ENCODE peak calls at places on chromosomes 11 and 22, in seven cellular contexts. U is BE2C, A is foreskin fibroblast, G is endothelial cell, H is breast epithelium, L is fibroblast of lung, B is coronary artery. X is an unnamed sample.

GRCh38 chr11:45028921-45029680 is 78.4 kb upstream of the TP53I11 start:
- DNase-seq in U (peak; percentile 30), A (no peak), G (no peak), H (no peak), L (no peak), B (no peak), X (no peak)

GRCh38 chr22:25546751-25547150 is 17.7 kb upstream of the GRK3 start:
- DNase-seq in U (no peak), A (no peak), G (no peak), H (no peak), L (no peak), B (no peak), X (no peak)

GRCh38 chr22:37485714-37486223 is 415 bp downstream of the MFNG start:
- DNase-seq in U (no peak), A (no peak), G (no peak), H (no peak), L (no peak), B (no peak), X (peak; percentile 39)

GRCh38 chr11:3183523-3183922 is 18.4 kb upstream of the OSBPL5 start:
- DNase-seq in U (no peak), A (no peak), G (no peak), H (no peak), L (no peak), B (no peak), X (no peak)

GRCh38 chr11:3614742-3615171 is 27.0 kb downstream of the ART5 start:
- DNase-seq in U (no peak), A (no peak), G (no peak), H (no peak), L (no peak), B (no peak), X (peak; percentile 83)

GRCh38 chr11:33751878-33752277 is 15.7 kb upstream of the CD59 start:
- DNase-seq in U (no peak), A (no peak), G (no peak), H (no peak), L (no peak), B (no peak), X (no peak)

GRCh38 chr11:75768909-75769771 is 562 bp downstream of the DGAT2 start:
- DNase-seq in U (no peak), A (no peak), G (no peak), H (no peak), L (no peak), B (no peak), X (no peak)

GRCh38 chr22:50612168-50612714 is 11.6 kb downstream of the MAPK8IP2 start:
- DNase-seq in U (no peak), A (no peak), G (no peak), H (no peak), L (no peak), B (no peak), X (no peak)

GRCh38 chr11:114078423-114078822 is 18.9 kb downstream of the ZBTB16 start:
- DNase-seq in U (no peak), A (no peak), G (no peak), H (no peak), L (no peak), B (no peak), X (no peak)

GRCh38 chr11:128586689-128587088 is 669 bp downstream of the ETS1 start:
- DNase-seq in U (no peak), A (no peak), G (no peak), H (no peak), L (no peak), B (no peak), X (no peak)

GRCh38 chr11:130924750-130925149 is 8.5 kb upstream of the SNX19 start:
- DNase-seq in U (no peak), A (no peak), G (no peak), H (no peak), L (no peak), B (no peak), X (no peak)

GRCh38 chr11:12110201-12110713 is at the start of gene MICAL2:
- DNase-seq in U (peak; percentile 86), A (peak; percentile 93), G (peak; percentile 79), H (peak; percentile 79), L (peak; percentile 85), B (peak; percentile 93), X (peak; percentile 88)

DNA sequence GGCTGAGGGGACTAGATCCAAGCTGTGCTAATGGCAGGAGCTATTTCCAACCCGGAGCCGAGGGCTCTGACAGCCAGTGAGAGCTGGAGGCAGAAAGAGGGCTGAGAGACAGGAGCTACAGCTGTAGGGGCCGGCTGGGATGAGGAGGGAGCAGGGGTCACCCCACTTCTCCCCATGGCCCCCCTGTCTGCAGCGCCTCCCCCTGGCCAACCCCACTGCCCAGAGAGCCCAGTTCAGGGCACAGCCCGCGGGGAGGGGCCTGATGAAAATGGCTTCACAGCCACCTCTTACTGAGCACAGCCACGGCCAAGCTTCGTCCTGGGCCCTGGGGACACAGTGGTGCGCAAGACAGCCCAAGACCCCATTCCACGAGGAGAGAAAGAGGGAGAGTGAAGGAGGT is 27.9 kb downstream of the RPL3 start:
- DNase-seq in U (no peak), A (no peak), G (no peak), H (no peak), L (no peak), B (no peak), X (no peak)
- TF ChIP-seq CTCF in U (no peak), A (no peak), G (no peak), H (no peak), L (no peak), B (no peak), X (no peak)

GRCh38 chr22:24518228-24518627 is 23.1 kb downstream of the UPB1 start:
- DNase-seq in U (no peak), A (no peak), G (no peak), H (no peak), L (no peak), B (no peak), X (no peak)

GRCh38 chr22:24514241-24515024 is 19.3 kb downstream of the UPB1 start:
- DNase-seq in U (no peak), A (no peak), G (no peak), H (no peak), L (no peak), B (no peak), X (no peak)

GRCh38 chr22:24517446-24517845 is 22.3 kb downstream of the UPB1 start:
- DNase-seq in U (peak; percentile 32), A (no peak), G (no peak), H (no peak), L (no peak), B (no peak), X (no peak)

GRCh38 chr22:24515025-24515338 is 19.9 kb downstream of the UPB1 start:
- DNase-seq in U (no peak), A (no peak), G (no peak), H (no peak), L (no peak), B (no peak), X (no peak)

DNA sequence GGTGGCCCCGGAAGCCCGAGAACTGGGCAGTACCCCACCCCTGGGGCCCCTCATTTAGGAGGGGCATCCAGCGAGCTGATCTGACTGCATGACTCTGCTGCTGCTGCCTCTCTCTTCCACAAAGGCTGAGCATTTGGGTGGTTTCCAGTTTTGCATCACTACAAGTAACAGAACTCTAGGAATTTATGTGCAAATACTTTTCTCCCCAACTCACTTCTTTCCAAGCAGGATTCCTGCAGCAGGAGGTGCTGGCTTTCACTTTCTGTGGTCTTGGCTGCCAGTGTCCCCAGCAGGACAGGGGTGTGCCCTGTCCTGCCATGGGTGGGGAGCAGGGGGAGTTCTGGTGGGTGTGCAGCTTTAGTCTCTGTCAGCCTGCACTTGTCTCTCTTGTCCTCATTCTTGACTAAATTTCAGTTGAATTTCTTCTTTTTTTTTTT is 21.2 kb downstream of the UPB1 start:
- DNase-seq in U (no peak), A (peak; percentile 71), G (no peak), H (no peak), L (peak; percentile 82), B (no peak), X (no peak)
- TF ChIP-seq CTCF in U (no peak), A (no peak), G (no peak), H (no peak), L (no peak), B (no peak), X (no peak)

GRCh38 chr22:17121235-17122195 is at the start of gene TMEM121B:
- DNase-seq in U (peak; percentile 90), A (peak; percentile 52), G (peak; percentile 89), H (peak; percentile 73), L (peak; percentile 55), B (no peak), X (peak; percentile 53)
- TF ChIP-seq CTCF in U (no peak), A (no peak), G (no peak), H (no peak), L (no peak), B (no peak), X (no peak)

GRCh38 chr11:109865558-109866186 is 227.5 kb upstream of the ZC3H12C start:
- DNase-seq in U (no peak), A (no peak), G (no peak), H (no peak), L (no peak), B (no peak), X (peak; percentile 6)
- TF ChIP-seq CTCF in U (peak; percentile 47), A (no peak), G (no peak), H (no peak), L (no peak), B (no peak), X (no peak)

GRCh38 chr11:119149371-119150275 is 771 bp downstream of the ABCG4 start:
- DNase-seq in U (peak; percentile 55), A (no peak), G (peak; percentile 23), H (no peak), L (no peak), B (no peak), X (peak; percentile 28)

GRCh38 chr11:119147604-119148333 is 1.1 kb upstream of the ABCG4 start:
- DNase-seq in U (no peak), A (no peak), G (no peak), H (no peak), L (no peak), B (no peak), X (peak; percentile 16)

GRCh38 chr11:119148855-119149370 is at the start of gene ABCG4:
- DNase-seq in U (peak; percentile 46), A (no peak), G (peak; percentile 30), H (no peak), L (no peak), B (no peak), X (peak; percentile 29)

GRCh38 chr11:119144825-119145476 is 3.9 kb upstream of the ABCG4 start:
- DNase-seq in U (peak; percentile 81), A (peak; percentile 42), G (peak; percentile 70), H (no peak), L (peak; percentile 72), B (no peak), X (peak; percentile 60)
- TF ChIP-seq CTCF in U (peak; percentile 72), A (peak; percentile 56), G (peak; percentile 77), H (peak; percentile 62), L (peak; percentile 64), B (peak; percentile 65), X (peak; percentile 45)

X was measured in activated CD8-positive, alpha-beta T cell treated with anti-CD3 and anti-CD28 coated beads for 36 hours.